ENCODE peak calls at places on chromosomes 4 and X, in five cellular contexts. One of them, this sample, is unnamed.

GRCh38 chrX:131607796-131608369 is 64.0 kb downstream of the OR13H1 start:
- DNase-seq in bronchial epithelial cell: no peak
- DNase-seq in suprapubic skin: no peak
- DNase-seq in A549: no peak
- DNase-seq in Karpas-422: no peak
- DNase-seq in this sample: no peak

GRCh38 chr4:97215426-97215825 is 927.9 kb downstream of the STPG2 start:
- DNase-seq in Karpas-422: no peak
- DNase-seq in suprapubic skin: no peak
- DNase-seq in bronchial epithelial cell: no peak
- DNase-seq in A549: no peak
- DNase-seq in this sample: no peak

GRCh38 chr4:38298868-38299713 is 338.9 kb downstream of the PTTG2 start:
- DNase-seq in bronchial epithelial cell: no peak
- DNase-seq in A549: no peak
- DNase-seq in suprapubic skin: no peak
- DNase-seq in Karpas-422: no peak
- DNase-seq in this sample: no peak

GRCh38 chrX:50691820-50692219 is 122.2 kb downstream of the SHROOM4 start:
- DNase-seq in A549: peak
- DNase-seq in suprapubic skin: no peak
- DNase-seq in bronchial epithelial cell: peak
- DNase-seq in Karpas-422: peak
- DNase-seq in this sample: peak

GRCh38 chr4:160819791-160820190 is 1344.0 kb downstream of the FSTL5 start:
- DNase-seq in bronchial epithelial cell: peak
- DNase-seq in suprapubic skin: no peak
- DNase-seq in Karpas-422: no peak
- DNase-seq in A549: no peak
- DNase-seq in this sample: no peak

GRCh38 chr4:96016615-96017299 is 176.9 kb downstream of the PDHA2 start:
- DNase-seq in Karpas-422: no peak
- DNase-seq in A549: peak
- DNase-seq in suprapubic skin: no peak
- DNase-seq in bronchial epithelial cell: peak
- DNase-seq in this sample: no peak

GRCh38 chr4:10917475-10918103 is 233.0 kb upstream of the CLNK start:
- DNase-seq in Karpas-422: no peak
- DNase-seq in bronchial epithelial cell: no peak
- DNase-seq in A549: no peak
- DNase-seq in suprapubic skin: no peak
- DNase-seq in this sample: no peak

GRCh38 chrX:20965270-20966044 is 408.8 kb upstream of the CNKSR2 start:
- DNase-seq in suprapubic skin: no peak
- DNase-seq in A549: no peak
- DNase-seq in Karpas-422: no peak
- DNase-seq in bronchial epithelial cell: peak
- DNase-seq in this sample: no peak

GRCh38 chr4:163493643-163494359 is 689 bp upstream of the TMA16 start:
- DNase-seq in suprapubic skin: no peak
- DNase-seq in bronchial epithelial cell: no peak
- DNase-seq in A549: peak
- DNase-seq in Karpas-422: peak
- DNase-seq in this sample: no peak

GRCh38 chr4:125389713-125390112 is 75.0 kb downstream of the FAT4 start:
- DNase-seq in A549: peak
- DNase-seq in Karpas-422: no peak
- DNase-seq in suprapubic skin: no peak
- DNase-seq in bronchial epithelial cell: peak
- DNase-seq in this sample: no peak

GRCh38 chrX:115053223-115053622 is 35.8 kb upstream of the IL13RA2 start:
- DNase-seq in A549: no peak
- DNase-seq in bronchial epithelial cell: no peak
- DNase-seq in suprapubic skin: no peak
- DNase-seq in Karpas-422: no peak
- DNase-seq in this sample: no peak

GRCh38 chrX:30530591-30530990 is 47.0 kb downstream of the TASL start:
- DNase-seq in suprapubic skin: no peak
- DNase-seq in bronchial epithelial cell: peak
- DNase-seq in A549: no peak
- DNase-seq in Karpas-422: no peak
- DNase-seq in this sample: no peak

GRCh38 chr4:85747871-85748491 is 273.0 kb downstream of the ARHGAP24 start:
- DNase-seq in bronchial epithelial cell: peak
- DNase-seq in Karpas-422: peak
- DNase-seq in suprapubic skin: no peak
- DNase-seq in A549: peak
- DNase-seq in this sample: peak

GRCh38 chr4:12724520-12724919 is 759.6 kb downstream of the RAB28 start:
- DNase-seq in Karpas-422: peak
- DNase-seq in A549: no peak
- DNase-seq in bronchial epithelial cell: peak
- DNase-seq in suprapubic skin: no peak
- DNase-seq in this sample: peak

GRCh38 chr4:139824882-139825522 is 159.4 kb downstream of the MGST2 start:
- DNase-seq in bronchial epithelial cell: no peak
- DNase-seq in suprapubic skin: no peak
- DNase-seq in Karpas-422: no peak
- DNase-seq in A549: no peak
- DNase-seq in this sample: no peak
- H3K4me3 ChIP-seq in bronchial epithelial cell: no peak
- H3K4me3 ChIP-seq in suprapubic skin: no peak
- H3K4me3 ChIP-seq in Karpas-422: no peak
- H3K4me3 ChIP-seq in A549: no peak
- H3K4me3 ChIP-seq in this sample: no peak

GRCh38 chr4:181685461-181685860 is 557.7 kb upstream of the TENM3 start:
- DNase-seq in A549: no peak
- DNase-seq in Karpas-422: no peak
- DNase-seq in suprapubic skin: no peak
- DNase-seq in bronchial epithelial cell: no peak
- DNase-seq in this sample: no peak
- H3K4me3 ChIP-seq in A549: no peak
- H3K4me3 ChIP-seq in Karpas-422: no peak
- H3K4me3 ChIP-seq in suprapubic skin: no peak
- H3K4me3 ChIP-seq in bronchial epithelial cell: no peak
- H3K4me3 ChIP-seq in this sample: no peak

GRCh38 chr4:44446801-44447562 is 1.6 kb downstream of the KCTD8 start:
- DNase-seq in bronchial epithelial cell: no peak
- DNase-seq in A549: no peak
- DNase-seq in Karpas-422: no peak
- DNase-seq in suprapubic skin: no peak
- DNase-seq in this sample: no peak

GRCh38 chr4:44446191-44446590 is 2.4 kb downstream of the KCTD8 start:
- DNase-seq in suprapubic skin: no peak
- DNase-seq in Karpas-422: no peak
- DNase-seq in bronchial epithelial cell: peak
- DNase-seq in A549: no peak
- DNase-seq in this sample: no peak

GRCh38 chr4:44447563-44448504 is 775 bp downstream of the KCTD8 start:
- DNase-seq in Karpas-422: no peak
- DNase-seq in bronchial epithelial cell: no peak
- DNase-seq in A549: peak
- DNase-seq in suprapubic skin: peak
- DNase-seq in this sample: no peak

DNA sequence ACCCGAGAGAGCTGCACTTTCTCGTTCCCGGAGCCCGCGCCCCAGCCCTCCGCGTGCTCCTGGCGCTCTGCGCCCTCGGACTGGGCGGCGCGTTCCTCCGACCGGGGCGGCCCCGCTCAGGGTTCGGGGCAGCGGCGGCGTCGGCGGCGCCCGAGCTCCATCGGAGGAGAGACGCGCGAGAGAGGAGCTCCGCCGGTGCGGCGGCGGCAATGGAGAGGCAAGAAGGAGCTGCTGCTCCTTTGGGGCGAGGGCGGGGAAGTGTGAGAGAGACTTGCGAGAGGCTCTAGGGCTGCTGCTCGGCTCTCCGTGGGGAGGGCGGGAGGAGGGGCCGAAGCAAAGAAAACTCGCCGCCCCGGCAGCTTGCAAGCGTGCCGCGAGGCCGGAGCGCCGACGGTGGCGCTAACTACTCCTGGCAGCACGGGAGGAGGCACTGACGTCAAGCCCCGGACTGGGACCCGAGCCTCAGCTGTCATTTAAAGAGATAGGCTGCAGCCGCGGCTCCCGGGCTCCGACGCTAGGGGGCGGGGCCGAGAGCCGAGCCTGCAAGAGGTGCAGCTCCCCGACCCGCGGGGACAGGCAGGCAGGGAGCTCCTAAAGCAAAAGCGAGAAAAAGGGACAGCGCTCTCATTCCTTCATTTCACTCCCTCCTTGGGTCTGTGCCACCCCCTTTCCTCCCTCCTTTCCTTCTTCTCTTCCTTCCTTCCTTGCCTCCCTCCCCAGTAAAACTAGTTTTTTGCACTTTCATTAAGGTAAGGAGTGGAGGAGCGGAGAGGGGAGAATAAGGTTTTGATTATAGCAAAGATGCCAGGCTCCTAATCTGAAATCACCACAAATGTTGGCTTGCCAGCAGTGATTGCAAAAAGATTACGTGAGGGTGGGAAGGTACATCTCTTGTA is at the start of gene KCTD8:
- DNase-seq in suprapubic skin: peak
- DNase-seq in bronchial epithelial cell: peak
- DNase-seq in A549: peak
- DNase-seq in Karpas-422: peak
- DNase-seq in this sample: peak
- H3K4me3 ChIP-seq in suprapubic skin: peak
- H3K4me3 ChIP-seq in bronchial epithelial cell: peak
- H3K4me3 ChIP-seq in A549: peak
- H3K4me3 ChIP-seq in Karpas-422: no peak
- H3K4me3 ChIP-seq in this sample: peak

GRCh38 chrX:9842541-9842940 is 56.3 kb downstream of the SHROOM2 start:
- DNase-seq in bronchial epithelial cell: no peak
- DNase-seq in A549: no peak
- DNase-seq in suprapubic skin: no peak
- DNase-seq in Karpas-422: no peak
- DNase-seq in this sample: peak
- H3K4me3 ChIP-seq in bronchial epithelial cell: no peak
- H3K4me3 ChIP-seq in A549: no peak
- H3K4me3 ChIP-seq in suprapubic skin: no peak
- H3K4me3 ChIP-seq in Karpas-422: no peak
- H3K4me3 ChIP-seq in this sample: no peak

DNA sequence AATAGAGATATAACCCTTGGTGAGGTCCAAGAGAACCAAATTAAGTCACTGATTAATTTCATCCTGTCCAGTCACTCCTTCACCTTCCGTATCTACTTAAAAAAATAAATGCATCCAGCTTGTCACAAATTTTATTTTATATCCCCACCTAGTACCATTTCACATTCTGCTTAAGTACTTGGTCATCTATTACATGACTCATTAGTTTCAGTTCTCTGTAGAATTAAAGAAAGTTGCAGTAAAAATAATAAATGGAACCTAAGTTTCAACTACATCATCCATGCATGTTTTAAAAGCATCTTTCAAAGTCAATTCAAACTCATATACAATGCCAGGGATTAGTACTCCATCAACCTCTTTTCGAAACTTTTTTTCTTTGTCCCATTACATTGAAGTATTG is 130.2 kb downstream of the SH2D1A start:
- DNase-seq in A549: no peak
- DNase-seq in suprapubic skin: no peak
- DNase-seq in Karpas-422: no peak
- DNase-seq in bronchial epithelial cell: no peak
- DNase-seq in this sample: no peak
- H3K4me3 ChIP-seq in A549: no peak
- H3K4me3 ChIP-seq in suprapubic skin: no peak
- H3K4me3 ChIP-seq in Karpas-422: no peak
- H3K4me3 ChIP-seq in bronchial epithelial cell: no peak
- H3K4me3 ChIP-seq in this sample: no peak

DNA sequence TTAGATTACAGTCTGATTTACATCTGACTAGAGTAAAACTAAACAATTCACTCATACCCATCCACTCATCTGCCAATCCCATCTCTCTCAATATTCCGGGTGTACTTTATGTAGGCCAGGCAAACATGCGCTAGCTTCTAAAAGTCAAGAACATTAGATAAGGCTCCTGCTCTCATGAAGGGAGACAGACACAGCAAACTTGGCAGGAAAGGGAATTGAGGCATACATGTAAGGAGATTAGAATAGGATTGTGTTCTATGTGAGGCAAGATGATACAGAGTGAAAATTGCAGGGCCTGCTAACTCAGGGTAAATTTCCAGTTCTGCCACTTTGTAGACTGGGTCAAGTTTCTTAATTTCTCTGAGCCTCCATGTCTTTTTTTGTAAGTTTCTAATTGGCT is 135.8 kb downstream of the CDS1 start:
- DNase-seq in bronchial epithelial cell: no peak
- DNase-seq in Karpas-422: no peak
- DNase-seq in A549: no peak
- DNase-seq in suprapubic skin: no peak
- DNase-seq in this sample: no peak
- H3K4me3 ChIP-seq in bronchial epithelial cell: no peak
- H3K4me3 ChIP-seq in Karpas-422: no peak
- H3K4me3 ChIP-seq in A549: no peak
- H3K4me3 ChIP-seq in suprapubic skin: no peak
- H3K4me3 ChIP-seq in this sample: no peak

GRCh38 chr4:154490589-154491340 is 834 bp downstream of the DCHS2 start:
- DNase-seq in A549: no peak
- DNase-seq in Karpas-422: no peak
- DNase-seq in suprapubic skin: no peak
- DNase-seq in bronchial epithelial cell: no peak
- DNase-seq in this sample: no peak
- H3K4me3 ChIP-seq in A549: peak
- H3K4me3 ChIP-seq in Karpas-422: no peak
- H3K4me3 ChIP-seq in suprapubic skin: peak
- H3K4me3 ChIP-seq in bronchial epithelial cell: peak
- H3K4me3 ChIP-seq in this sample: no peak